ENCODE peak calls at places on chromosomes 2 and 18, in five cellular contexts. J, B, S, I and N are unnamed samples.

GRCh38 chr2:173412628-173413027 is 58.0 kb downstream of the CDCA7 start:
- DNase-seq in J (no peak), B (no peak), S (no peak), I (no peak), N (no peak)

GRCh38 chr2:74357627-74358026 is 14.4 kb upstream of the SLC4A5 start:
- DNase-seq in J (no peak), B (no peak), S (no peak), I (no peak), N (no peak)

GRCh38 chr2:159518321-159519005 is 97.9 kb downstream of the BAZ2B start:
- DNase-seq in J (no peak), B (no peak), S (no peak), I (no peak), N (no peak)

GRCh38 chr2:40700211-40700954 is 248.5 kb upstream of the SLC8A1 start:
- DNase-seq in J (no peak), B (no peak), S (no peak), I (no peak), N (no peak)

GRCh38 chr2:56784046-56784445 is 600.3 kb downstream of the CCDC85A start:
- DNase-seq in J (no peak), B (no peak), S (no peak), I (no peak), N (no peak)

GRCh38 chr18:63188063-63188462 is 131.5 kb downstream of the BCL2 start:
- DNase-seq in J (no peak), B (no peak), S (no peak), I (no peak), N (no peak)

GRCh38 chr2:106839849-106840595 is 45.9 kb downstream of the ST6GAL2 start:
- DNase-seq in J (no peak), B (no peak), S (peak), I (no peak), N (no peak)

GRCh38 chr18:57965246-57965645 is 78.8 kb upstream of the NEDD4L start:
- DNase-seq in J (no peak), B (no peak), S (no peak), I (no peak), N (no peak)

GRCh38 chr2:236916181-236916580 is 169.5 kb upstream of the COPS8 start:
- DNase-seq in J (no peak), B (no peak), S (no peak), I (no peak), N (peak)

GRCh38 chr2:70664525-70664924 is 103.5 kb downstream of the ADD2 start:
- DNase-seq in J (peak), B (peak), S (no peak), I (no peak), N (no peak)

GRCh38 chr18:13279181-13280065 is 60.9 kb downstream of the LDLRAD4 start:
- DNase-seq in J (no peak), B (no peak), S (no peak), I (no peak), N (no peak)

GRCh38 chr2:38613126-38613848 is 10.6 kb upstream of the HNRNPLL start:
- DNase-seq in J (no peak), B (no peak), S (peak), I (no peak), N (no peak)

GRCh38 chr2:236319036-236319435 is 54.8 kb upstream of the ASB18 start:
- DNase-seq in J (no peak), B (no peak), S (no peak), I (no peak), N (no peak)

GRCh38 chr2:226802573-226802972 is 3.0 kb upstream of the IRS1 start:
- DNase-seq in J (no peak), B (no peak), S (peak), I (no peak), N (no peak)

GRCh38 chr18:80254971-80255500 is 7.7 kb upstream of the PARD6G start:
- DNase-seq in J (no peak), B (no peak), S (no peak), I (no peak), N (no peak)

GRCh38 chr2:134225841-134226240 is 28.0 kb upstream of the MGAT5 start:
- DNase-seq in J (no peak), B (no peak), S (no peak), I (no peak), N (no peak)

GRCh38 chr2:63977904-63978303 is 41.3 kb downstream of the VPS54 start:
- DNase-seq in J (no peak), B (no peak), S (no peak), I (no peak), N (no peak)

GRCh38 chr18:79203017-79203605 is 133.9 kb downstream of the ATP9B start:
- DNase-seq in J (no peak), B (no peak), S (no peak), I (no peak), N (no peak)

GRCh38 chr18:23967321-23968089 is 47.0 kb upstream of the TTC39C start:
- DNase-seq in J (peak), B (no peak), S (no peak), I (no peak), N (no peak)

GRCh38 chr2:149399934-149400615 is 69.7 kb downstream of the LYPD6 start:
- DNase-seq in J (no peak), B (no peak), S (no peak), I (no peak), N (no peak)

GRCh38 chr2:88739985-88740600 is 48.6 kb downstream of the RPIA start:
- DNase-seq in J (peak), B (no peak), S (peak), I (no peak), N (peak)

GRCh38 chr2:15023231-15023630 is 390.7 kb downstream of the LRATD1 start:
- DNase-seq in J (no peak), B (no peak), S (no peak), I (no peak), N (no peak)

GRCh38 chr2:223560704-223561435 is 41.3 kb downstream of the SCG2 start:
- DNase-seq in J (no peak), B (no peak), S (no peak), I (no peak), N (no peak)

DNA sequence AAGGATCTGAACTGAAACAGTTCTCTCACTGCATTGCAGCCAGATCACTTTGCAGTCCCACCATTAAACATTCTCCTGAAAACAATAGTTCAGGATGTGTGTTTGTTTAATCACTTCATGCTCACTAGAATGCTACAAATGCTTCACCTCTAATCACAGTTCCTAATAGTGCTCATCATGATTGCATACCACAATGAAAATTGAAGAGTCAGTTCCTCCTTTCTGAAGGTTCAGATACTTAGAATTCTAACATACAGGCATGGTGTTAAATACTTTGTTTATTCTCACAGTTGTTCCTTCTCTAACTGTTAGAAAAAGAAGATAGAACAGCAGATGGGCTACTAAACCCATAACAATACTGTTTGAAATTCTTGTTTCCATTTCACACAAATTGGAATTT is 622.3 kb upstream of the ACVR2A start:
- DNase-seq in J (no peak), B (no peak), S (no peak), I (no peak), N (no peak)
- H3K4me3 ChIP-seq in J (no peak), B (no peak), S (no peak), I (no peak), N (no peak)

DNA sequence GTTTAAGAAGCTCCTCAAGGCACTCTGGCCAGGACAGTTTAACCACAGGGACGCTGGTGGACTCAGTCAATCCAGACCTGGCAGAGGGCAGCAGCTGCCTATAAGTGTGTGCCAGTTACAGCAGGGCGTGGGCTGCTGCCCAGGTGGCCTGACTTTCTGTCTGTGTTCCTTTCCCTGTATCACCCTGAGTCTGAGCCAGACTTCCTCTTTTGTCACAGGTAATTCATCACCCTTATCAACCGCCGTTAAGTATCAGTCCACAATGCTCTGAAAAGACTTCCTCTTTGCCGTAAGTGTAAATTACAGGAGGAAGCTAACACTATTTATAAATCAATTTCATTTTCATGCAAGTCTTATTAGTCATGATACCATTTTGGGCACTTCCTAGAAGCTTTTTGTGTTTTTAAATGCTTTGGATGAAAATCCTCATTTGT is 7.0 kb downstream of the LPIN1 start:
- DNase-seq in J (peak), B (no peak), S (peak), I (no peak), N (peak)
- TF ChIP-seq POLR2AphosphoS5 in J (no peak), B (no peak), S (peak), I (no peak), N (peak)

GRCh38 chr2:191679818-191680600 is 2.1 kb downstream of the NABP1 start:
- DNase-seq in J (no peak), B (no peak), S (peak), I (no peak), N (no peak)
- TF ChIP-seq POLR2A in J (peak), B (no peak), S (peak), I (no peak), N (peak)

DNA sequence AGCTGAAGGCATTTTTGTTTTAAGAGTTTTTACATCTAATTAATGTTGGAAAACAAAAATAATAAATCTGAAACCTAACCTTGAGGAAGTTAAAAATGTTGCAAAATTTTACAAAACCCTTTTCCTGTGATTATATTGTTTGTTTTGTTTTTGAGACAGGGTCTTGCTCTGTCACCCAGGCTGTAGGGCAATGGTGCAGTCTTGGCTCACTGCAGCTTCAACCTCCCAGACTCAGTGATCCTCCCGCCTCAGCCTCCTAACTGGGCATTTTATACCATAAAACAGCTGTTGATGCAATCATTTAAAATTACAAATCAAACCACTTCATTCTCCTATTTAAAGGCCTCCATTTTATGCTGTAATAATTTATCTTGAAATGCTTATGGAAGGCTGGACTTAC is 1.7 kb upstream of the ZNF24 start:
- DNase-seq in J (no peak), B (no peak), S (no peak), I (no peak), N (no peak)
- H3K4me3 ChIP-seq in J (no peak), B (no peak), S (no peak), I (no peak), N (no peak)

DNA sequence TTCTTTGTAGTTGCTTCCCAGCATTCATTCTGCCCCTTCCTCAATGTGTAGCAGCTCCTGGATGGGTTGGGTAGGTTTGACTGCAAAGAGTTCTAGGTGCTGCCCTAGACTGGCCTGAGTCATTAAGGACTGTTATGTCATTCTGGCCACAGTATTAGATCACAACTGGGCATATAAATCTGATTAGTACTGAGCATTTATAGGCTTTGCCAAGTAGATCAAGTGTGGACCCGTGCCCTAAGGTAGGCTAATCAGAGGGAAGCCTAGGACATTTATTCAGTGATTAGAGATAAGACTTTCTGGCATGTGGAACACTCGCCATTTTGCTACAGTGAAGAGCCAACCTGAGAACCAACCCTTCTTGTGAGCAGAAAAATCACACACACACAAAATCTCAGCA is 2.7 kb downstream of the KATNAL2 start:
- DNase-seq in J (no peak), B (no peak), S (no peak), I (no peak), N (no peak)
- TF ChIP-seq POLR2AphosphoS5 in J (no peak), B (no peak), S (no peak), I (no peak), N (no peak)

DNA sequence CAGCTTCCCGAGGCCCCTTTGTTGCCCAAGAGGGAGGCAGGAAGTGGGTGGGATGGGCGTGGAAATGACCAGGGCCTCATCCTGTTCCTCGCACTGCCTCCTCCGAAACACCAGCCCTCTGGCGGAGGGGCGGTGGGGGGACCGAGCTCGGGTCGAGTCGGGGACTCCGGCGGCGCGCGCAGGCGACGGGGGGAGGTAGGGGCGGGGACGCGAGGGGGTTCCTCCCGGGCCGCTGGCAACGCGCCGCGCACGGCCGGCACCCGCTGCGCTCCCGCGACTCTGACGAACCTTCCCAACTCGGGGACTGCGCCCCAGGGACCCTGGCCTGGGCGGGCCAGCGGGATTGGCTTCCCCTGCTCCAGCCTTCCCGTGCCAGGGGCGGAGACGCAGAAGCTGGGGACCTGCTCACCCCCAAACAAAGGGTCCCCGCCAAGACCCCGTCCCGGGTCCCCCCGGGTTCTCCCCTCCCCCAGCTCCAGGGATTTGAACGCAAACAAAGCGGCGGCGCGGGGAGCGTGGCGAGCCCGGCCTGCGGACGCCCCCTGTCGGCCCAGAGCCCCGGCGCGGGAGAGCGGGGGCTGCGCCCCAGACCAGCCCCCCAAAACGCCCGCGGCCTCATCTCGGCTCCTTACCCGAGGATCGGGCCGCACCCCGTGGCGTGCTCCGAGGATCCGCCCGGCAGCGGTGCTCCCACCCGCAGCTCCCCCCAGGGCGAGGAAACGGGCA is 1.2 kb downstream of the SEMA4C start:
- DNase-seq in J (peak), B (peak), S (peak), I (peak), N (peak)
- TF ChIP-seq POLR2A in J (peak), B (no peak), S (peak), I (no peak), N (no peak)